ENCODE peak calls at places on chromosomes 11 and 22, in nine cellular contexts. S, Q, E, X, D, L, P, M and C are unnamed samples.

GRCh38 chr11:98734686-98735085 is 286.1 kb upstream of the CNTN5 start:
- DNase-seq in M (no peak), P (no peak), S (no peak), X (no peak), D (no peak), L (no peak), E (no peak), Q (no peak), C (no peak)

GRCh38 chr11:32658639-32659406 is 75.2 kb downstream of the EIF3M start:
- DNase-seq in M (no peak), E (no peak), S (peak), P (no peak), D (no peak), L (no peak), Q (no peak), X (no peak), C (no peak)

GRCh38 chr11:119935341-119935925 is 202.5 kb downstream of the TRIM29 start:
- DNase-seq in L (no peak), D (no peak), M (no peak), X (no peak), P (no peak), E (no peak), Q (no peak), S (no peak), C (no peak)

GRCh38 chr11:112231952-112232351 is 5.7 kb downstream of the PTS start:
- DNase-seq in D (no peak), Q (no peak), L (no peak), P (no peak), E (no peak), S (no peak), X (no peak), M (no peak), C (no peak)

GRCh38 chr11:62324738-62325556 is 12.3 kb upstream of the ASRGL1 start:
- DNase-seq in X (no peak), Q (peak), M (peak), P (no peak), D (peak), S (peak), L (peak), E (peak), C (no peak)

GRCh38 chr22:20566420-20567260 is 59.2 kb downstream of the MED15 start:
- DNase-seq in D (peak), L (peak), P (peak), X (peak), E (peak), Q (peak), M (peak), S (peak), C (no peak)

GRCh38 chr11:112769170-112769569 is 192.1 kb upstream of the NCAM1 start:
- DNase-seq in E (no peak), P (no peak), D (no peak), S (no peak), L (no peak), Q (no peak), X (no peak), M (no peak), C (no peak)

GRCh38 chr22:49294656-49295464 is 532.8 kb downstream of the BRD1 start:
- DNase-seq in M (no peak), E (no peak), S (no peak), X (no peak), L (no peak), P (no peak), Q (no peak), D (no peak), C (no peak)

GRCh38 chr22:50027639-50028537 is 15.3 kb upstream of the IL17REL start:
- DNase-seq in S (peak), Q (no peak), P (peak), L (no peak), X (no peak), M (no peak), E (peak), D (no peak), C (no peak)

GRCh38 chr11:8080674-8081590 is at the start of gene TUB:
- DNase-seq in L (no peak), M (peak), D (peak), S (no peak), P (no peak), X (no peak), Q (peak), E (peak), C (no peak)

GRCh38 chr11:57556041-57556440 is 11.4 kb downstream of the UBE2L6 start:
- DNase-seq in M (no peak), D (no peak), P (no peak), E (no peak), X (no peak), S (no peak), L (no peak), Q (no peak), C (no peak)

GRCh38 chr22:26416670-26417270 is 12.3 kb upstream of the ASPHD2 start:
- DNase-seq in P (peak), M (peak), D (peak), Q (no peak), E (no peak), L (no peak), S (no peak), X (peak), C (peak)

GRCh38 chr11:115420524-115420923 is 83.7 kb downstream of the CADM1 start:
- DNase-seq in E (no peak), Q (no peak), P (no peak), L (no peak), S (no peak), D (no peak), M (no peak), X (no peak), C (no peak)

GRCh38 chr22:44670220-44670983 is 31.6 kb upstream of the PRR5 start:
- DNase-seq in P (no peak), L (no peak), E (no peak), X (no peak), M (no peak), S (no peak), Q (no peak), D (no peak), C (no peak)

GRCh38 chr11:12122083-12122482 is 11.7 kb downstream of the MICAL2 start:
- DNase-seq in P (no peak), X (no peak), E (peak), L (no peak), S (no peak), Q (peak), D (no peak), M (no peak), C (no peak)

GRCh38 chr11:127919206-127920000 is 668.0 kb downstream of the ETS1 start:
- DNase-seq in P (no peak), M (peak), Q (no peak), X (no peak), L (no peak), E (no peak), D (peak), S (peak), C (peak)

GRCh38 chr11:17954395-17955252 is 58.2 kb downstream of the SERGEF start:
- DNase-seq in E (no peak), S (no peak), M (peak), Q (no peak), L (no peak), P (no peak), X (no peak), D (peak), C (no peak)

GRCh38 chr22:39574779-39575551 is 4.4 kb downstream of the CACNA1I start:
- DNase-seq in S (peak), D (peak), M (peak), E (peak), Q (no peak), X (peak), P (peak), L (no peak), C (peak)

GRCh38 chr11:103354656-103355055 is 245.4 kb downstream of the DYNC2H1 start:
- DNase-seq in M (no peak), D (no peak), Q (no peak), P (no peak), S (no peak), E (no peak), L (no peak), X (no peak), C (no peak)

GRCh38 chr11:61472282-61472681 is 36.3 kb upstream of the LRRC10B start:
- DNase-seq in Q (peak), P (no peak), L (peak), S (peak), M (peak), E (no peak), D (peak), X (no peak), C (no peak)

GRCh38 chr11:117180661-117181585 is 2.4 kb downstream of the SIDT2 start:
- DNase-seq in M (peak), S (peak), D (peak), Q (peak), E (peak), P (no peak), X (peak), L (peak), C (no peak)

GRCh38 chr11:111541209-111542061 is 915 bp downstream of the LAYN start:
- DNase-seq in M (peak), E (no peak), D (peak), P (no peak), Q (peak), X (peak), S (peak), L (peak), C (no peak)

GRCh38 chr22:30705710-30706651 is 11.3 kb downstream of the OSBP2 start:
- DNase-seq in D (peak), E (no peak), L (no peak), M (no peak), Q (peak), S (peak), X (peak), P (no peak), C (no peak)

GRCh38 chr22:43884600-43885318 is 7.1 kb downstream of the PNPLA5 start:
- DNase-seq in P (no peak), L (peak), S (peak), D (peak), E (peak), M (peak), Q (peak), X (no peak), C (no peak)

GRCh38 chr11:130653838-130654601 is 205.6 kb downstream of the ADAMTS15 start:
- DNase-seq in Q (peak), P (no peak), E (no peak), M (peak), X (peak), S (peak), D (peak), L (peak), C (peak)

GRCh38 chr11:122141757-122142156 is 25.7 kb upstream of the BLID start:
- DNase-seq in L (no peak), P (no peak), M (no peak), X (no peak), S (no peak), D (no peak), E (no peak), Q (no peak), C (no peak)

GRCh38 chr11:36006556-36006955 is 62.7 kb downstream of the LDLRAD3 start:
- DNase-seq in S (no peak), X (no peak), D (no peak), Q (no peak), M (no peak), E (no peak), P (no peak), L (no peak), C (no peak)

GRCh38 chr11:23364076-23364475 is 503.8 kb upstream of the CCDC179 start:
- DNase-seq in P (no peak), E (no peak), M (no peak), L (no peak), S (no peak), Q (no peak), D (no peak), X (no peak), C (no peak)

GRCh38 chr11:113847111-113847510 is 28.3 kb downstream of the USP28 start:
- DNase-seq in S (no peak), Q (no peak), E (no peak), L (no peak), M (no peak), X (no peak), D (no peak), P (no peak), C (no peak)

GRCh38 chr11:114612686-114613085 is 17.1 kb upstream of the NXPE4 start:
- DNase-seq in D (no peak), Q (no peak), X (no peak), P (no peak), L (no peak), S (no peak), E (no peak), M (no peak), C (no peak)

GRCh38 chr11:126132319-126132718 is 69.7 kb upstream of the CDON start:
- DNase-seq in S (no peak), X (peak), Q (peak), L (peak), P (peak), E (peak), D (peak), M (no peak), C (no peak)

GRCh38 chr11:103007521-103007920 is 52.0 kb upstream of the MMP13 start:
- DNase-seq in E (no peak), M (no peak), L (no peak), P (peak), Q (no peak), X (no peak), D (peak), S (no peak), C (no peak)

GRCh38 chr11:47724041-47724729 is 9.0 kb upstream of the AGBL2 start:
- DNase-seq in M (peak), Q (peak), L (no peak), P (peak), X (peak), S (peak), E (peak), D (peak), C (no peak)

GRCh38 chr22:31244044-31244942 is 32.2 kb downstream of the LIMK2 start:
- DNase-seq in S (peak), Q (no peak), D (peak), L (no peak), E (peak), M (peak), P (peak), X (peak), C (no peak)

GRCh38 chr11:10674440-10674855 is 19.1 kb downstream of the IRAG1 start:
- DNase-seq in L (no peak), Q (no peak), X (no peak), D (peak), P (no peak), E (no peak), M (no peak), S (no peak), C (no peak)

GRCh38 chr11:61842421-61842820 is 14.3 kb downstream of the FADS2 start:
- DNase-seq in Q (no peak), M (no peak), P (no peak), E (no peak), S (no peak), D (no peak), X (no peak), L (no peak), C (no peak)

GRCh38 chr11:66172146-66172545 is 96.3 kb upstream of the RAB1B start:
- DNase-seq in S (peak), L (no peak), X (no peak), M (peak), E (peak), P (no peak), Q (no peak), D (peak), C (peak)

GRCh38 chr22:38270091-38270972 is 2.5 kb downstream of the TMEM184B start:
- DNase-seq in M (no peak), Q (no peak), D (no peak), L (no peak), S (no peak), E (no peak), X (no peak), P (no peak), C (no peak)
- H3K4me3 ChIP-seq in M (no peak), Q (no peak), D (peak), L (peak), S (no peak), E (no peak), X (no peak), P (peak), C (peak)

GRCh38 chr11:133803026-133803425 is 42.3 kb downstream of the SPATA19 start:
- DNase-seq in L (no peak), P (no peak), X (no peak), Q (no peak), D (no peak), M (no peak), E (no peak), S (no peak), C (no peak)
- TF ChIP-seq CTCF in L (no peak), P (no peak), X (no peak), Q (no peak), D (no peak), M (no peak), E (no peak), S (no peak), C (no peak)

GRCh38 chr11:118804094-118804493 is 13.1 kb upstream of the DDX6 start:
- DNase-seq in D (no peak), S (no peak), L (no peak), E (no peak), Q (no peak), M (no peak), X (no peak), P (no peak), C (no peak)
- H3K4me3 ChIP-seq in D (no peak), S (no peak), L (no peak), E (no peak), Q (no peak), M (no peak), X (no peak), P (no peak), C (no peak)

GRCh38 chr22:41531736-41532477 is 12.4 kb downstream of the POLR3H start:
- DNase-seq in S (no peak), D (no peak), X (no peak), Q (no peak), E (no peak), P (no peak), L (no peak), M (no peak), C (no peak)

GRCh38 chr22:41537203-41537602 is 7.1 kb downstream of the POLR3H start:
- DNase-seq in S (no peak), D (no peak), Q (no peak), M (no peak), E (no peak), P (no peak), L (no peak), X (no peak), C (no peak)

GRCh38 chr22:41532908-41533825 is 11.1 kb downstream of the POLR3H start:
- DNase-seq in M (peak), E (peak), L (peak), X (peak), Q (peak), P (peak), S (peak), D (peak), C (no peak)

GRCh38 chr22:41534219-41534618 is 10.1 kb downstream of the POLR3H start:
- DNase-seq in S (no peak), M (no peak), D (no peak), X (no peak), P (no peak), Q (no peak), E (no peak), L (no peak), C (no peak)

GRCh38 chr22:41535244-41535643 is 9.0 kb downstream of the POLR3H start:
- DNase-seq in Q (no peak), X (no peak), L (no peak), E (peak), M (no peak), S (no peak), D (no peak), P (no peak), C (no peak)
- TF ChIP-seq CTCF in Q (no peak), X (peak), L (peak), E (no peak), M (no peak), S (peak), D (peak), P (no peak), C (peak)

GRCh38 chr11:72750556-72751292 is 1.5 kb downstream of the ARAP1 start:
- DNase-seq in M (no peak), E (no peak), P (no peak), Q (no peak), X (no peak), S (no peak), L (no peak), D (no peak), C (no peak)

GRCh38 chr11:72754149-72754543 is 1.9 kb upstream of the ARAP1 start:
- DNase-seq in Q (no peak), D (no peak), L (no peak), X (no peak), P (no peak), S (no peak), E (no peak), M (no peak), C (no peak)

GRCh38 chr11:72751293-72752087 is 718 bp downstream of the ARAP1 start:
- DNase-seq in S (no peak), D (no peak), X (no peak), M (no peak), Q (no peak), E (no peak), L (no peak), P (no peak), C (no peak)

GRCh38 chr11:72753341-72754148 is 1.3 kb upstream of the ARAP1 start:
- DNase-seq in S (no peak), D (no peak), X (no peak), P (no peak), M (no peak), Q (no peak), E (no peak), L (no peak), C (no peak)

GRCh38 chr11:72752088-72752914 is at the start of gene ARAP1:
- DNase-seq in S (peak), L (peak), E (peak), M (peak), Q (peak), X (no peak), D (peak), P (peak), C (no peak)
- H3K4me3 ChIP-seq in S (peak), L (peak), E (peak), M (peak), Q (peak), X (peak), D (peak), P (peak), C (peak)

GRCh38 chr22:45731041-45731797 is 59.6 kb downstream of the ATXN10 start:
- DNase-seq in L (no peak), X (no peak), S (no peak), D (peak), E (peak), P (no peak), M (peak), Q (no peak), C (no peak)
- TF ChIP-seq CTCF in L (no peak), X (no peak), S (no peak), D (no peak), E (no peak), P (no peak), M (no peak), Q (no peak), C (no peak)

GRCh38 chr11:67600324-67601029 is 6.3 kb upstream of the NDUFV1 start:
- DNase-seq in D (no peak), X (no peak), L (no peak), M (no peak), E (no peak), S (no peak), Q (no peak), P (no peak), C (no peak)
- H3K4me3 ChIP-seq in D (no peak), X (no peak), L (no peak), M (no peak), E (no peak), S (no peak), Q (no peak), P (no peak), C (no peak)

GRCh38 chr22:37454857-37455686 is 27.8 kb upstream of the ELFN2 start:
- DNase-seq in Q (peak), M (peak), S (peak), X (peak), D (peak), E (peak), P (peak), L (no peak), C (peak)
- TF ChIP-seq CTCF in Q (no peak), M (no peak), S (no peak), X (no peak), D (no peak), E (no peak), P (no peak), L (no peak), C (no peak)